ENCODE peak calls at places on chromosomes 11 and 22, in nine cellular contexts. N is right lobe of liver, T is stomach, R is heart left ventricle, Q is uterus, G is prostate gland, M is tibial nerve, C is endothelial cell of umbilical vein, K is gastrocnemius medialis. F is an unnamed sample.

GRCh38 chr11:132941024-132941646 is 591.2 kb downstream of the OPCML start:
- DNase-seq in N (no peak), T (no peak), R (no peak), Q (no peak), G (no peak), M (no peak), C (peak; percentile 19), K (no peak), F (no peak)

GRCh38 chr11:47724041-47724729 is 9.0 kb upstream of the AGBL2 start:
- DNase-seq in N (peak; percentile 83), T (no peak), R (peak; percentile 40), Q (no peak), G (no peak), M (no peak), C (no peak), K (peak; percentile 14), F (peak; percentile 75)

GRCh38 chr11:61061081-61061826 is 41.0 kb upstream of the CD5 start:
- DNase-seq in N (peak; percentile 16), T (no peak), R (no peak), Q (no peak), G (no peak), M (no peak), C (no peak), K (no peak), F (no peak)

GRCh38 chr11:66068154-66068821 is 1.8 kb upstream of the PACS1 start:
- DNase-seq in N (peak; percentile 74), T (peak; percentile 73), R (peak; percentile 76), Q (peak; percentile 61), G (peak; percentile 65), M (no peak), C (peak; percentile 73), K (peak; percentile 21), F (peak; percentile 73)

GRCh38 chr11:65640483-65641207 is 2.7 kb downstream of the SIPA1 start:
- DNase-seq in N (no peak), T (peak; percentile 59), R (peak; percentile 64), Q (no peak), G (no peak), M (no peak), C (no peak), K (no peak), F (peak; percentile 31)

GRCh38 chr11:398826-399225 is 4.8 kb downstream of the PKP3 start:
- DNase-seq in N (no peak), T (no peak), R (no peak), Q (no peak), G (no peak), M (no peak), C (no peak), K (no peak), F (no peak)

GRCh38 chr22:38338772-38339379 is 21.6 kb upstream of the CSNK1E start:
- DNase-seq in N (peak; percentile 16), T (no peak), R (no peak), Q (no peak), G (no peak), M (no peak), C (no peak), K (no peak), F (no peak)

GRCh38 chr11:71305451-71306125 is 53.2 kb upstream of the SHANK2 start:
- DNase-seq in N (peak; percentile 28), T (peak; percentile 22), R (no peak), Q (no peak), G (no peak), M (no peak), C (no peak), K (no peak), F (no peak)

GRCh38 chr11:11788067-11788710 is 53.6 kb upstream of the USP47 start:
- DNase-seq in N (no peak), T (no peak), R (no peak), Q (no peak), G (no peak), M (no peak), C (no peak), K (no peak), F (no peak)

GRCh38 chr11:11579012-11579755 is 42.6 kb downstream of the GALNT18 start:
- DNase-seq in N (peak; percentile 53), T (no peak), R (peak; percentile 31), Q (no peak), G (no peak), M (no peak), C (no peak), K (no peak), F (no peak)

GRCh38 chr22:19419464-19420178 is 11.9 kb downstream of the HIRA start:
- DNase-seq in N (no peak), T (no peak), R (no peak), Q (no peak), G (no peak), M (no peak), C (no peak), K (no peak), F (no peak)

GRCh38 chr11:44950625-44951472 is at the start of gene TP53I11:
- DNase-seq in N (peak; percentile 71), T (peak; percentile 83), R (peak; percentile 91), Q (peak; percentile 81), G (peak; percentile 75), M (peak; percentile 41), C (peak; percentile 77), K (peak; percentile 37), F (peak; percentile 79)

GRCh38 chr11:64608636-64609035 is 17.6 kb downstream of the SLC22A12 start:
- DNase-seq in N (no peak), T (no peak), R (no peak), Q (no peak), G (no peak), M (no peak), C (no peak), K (no peak), F (no peak)

GRCh38 chr11:64610596-64610995 is 19.6 kb downstream of the SLC22A12 start:
- DNase-seq in N (no peak), T (no peak), R (no peak), Q (no peak), G (no peak), M (no peak), C (no peak), K (no peak), F (no peak)

GRCh38 chr11:64608260-64608538 is 17.2 kb downstream of the SLC22A12 start:
- DNase-seq in N (no peak), T (no peak), R (no peak), Q (no peak), G (no peak), M (no peak), C (no peak), K (no peak), F (no peak)

GRCh38 chr11:64611176-64611575 is 20.2 kb downstream of the SLC22A12 start:
- DNase-seq in N (no peak), T (no peak), R (no peak), Q (no peak), G (no peak), M (no peak), C (no peak), K (no peak), F (no peak)

DNA sequence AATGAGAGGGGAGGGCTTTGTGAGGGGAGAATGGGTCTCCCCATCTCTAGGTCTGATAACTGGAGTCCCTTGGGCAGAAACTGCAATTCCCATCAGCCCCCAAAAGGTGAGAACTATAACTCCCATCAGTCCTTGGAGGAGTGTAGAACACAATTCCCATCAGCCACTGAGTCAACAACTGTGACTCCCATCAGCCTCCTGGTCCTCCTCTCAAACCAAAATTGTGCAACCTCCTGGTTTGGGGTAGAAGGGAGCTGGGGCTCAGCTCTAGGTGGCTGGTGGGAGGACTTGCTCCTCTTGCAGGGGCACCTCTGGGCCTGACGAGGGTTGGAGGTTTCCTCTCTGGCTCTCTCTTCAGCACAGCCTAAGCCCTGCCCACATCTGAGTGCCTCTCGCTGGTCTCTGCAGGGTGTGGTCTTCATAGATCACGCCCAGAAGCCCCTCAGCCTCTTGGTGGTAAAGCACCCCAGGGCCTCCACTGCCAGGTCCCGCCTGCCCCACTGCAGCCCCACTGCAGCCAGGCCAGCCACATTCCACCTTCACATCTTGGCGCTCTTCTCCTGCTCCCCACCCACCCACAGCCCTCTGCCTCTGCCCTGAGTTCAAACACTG is 18.5 kb downstream of the SLC22A12 start:
- DNase-seq in N (no peak), T (no peak), R (no peak), Q (no peak), G (no peak), M (no peak), C (no peak), K (no peak), F (no peak)
- TF ChIP-seq POLR2A in N (no peak), T (no peak), R (no peak), Q (no peak), G (no peak), M (no peak), C (no peak), K (no peak), F (no peak)

GRCh38 chr11:123065634-123066033 is 3.7 kb upstream of the HSPA8 start:
- DNase-seq in N (no peak), T (no peak), R (no peak), Q (no peak), G (no peak), M (no peak), C (no peak), K (no peak), F (no peak)
- TF ChIP-seq POLR2A in N (no peak), T (no peak), R (no peak), Q (no peak), G (no peak), M (no peak), C (no peak), K (no peak), F (no peak)

GRCh38 chr11:119012629-119013170 is 5.4 kb downstream of the RPS25 start:
- DNase-seq in N (no peak), T (no peak), R (no peak), Q (no peak), G (no peak), M (no peak), C (no peak), K (no peak), F (no peak)
- TF ChIP-seq POLR2A in N (no peak), T (no peak), R (no peak), Q (no peak), G (no peak), M (no peak), C (no peak), K (no peak), F (no peak)

DNA sequence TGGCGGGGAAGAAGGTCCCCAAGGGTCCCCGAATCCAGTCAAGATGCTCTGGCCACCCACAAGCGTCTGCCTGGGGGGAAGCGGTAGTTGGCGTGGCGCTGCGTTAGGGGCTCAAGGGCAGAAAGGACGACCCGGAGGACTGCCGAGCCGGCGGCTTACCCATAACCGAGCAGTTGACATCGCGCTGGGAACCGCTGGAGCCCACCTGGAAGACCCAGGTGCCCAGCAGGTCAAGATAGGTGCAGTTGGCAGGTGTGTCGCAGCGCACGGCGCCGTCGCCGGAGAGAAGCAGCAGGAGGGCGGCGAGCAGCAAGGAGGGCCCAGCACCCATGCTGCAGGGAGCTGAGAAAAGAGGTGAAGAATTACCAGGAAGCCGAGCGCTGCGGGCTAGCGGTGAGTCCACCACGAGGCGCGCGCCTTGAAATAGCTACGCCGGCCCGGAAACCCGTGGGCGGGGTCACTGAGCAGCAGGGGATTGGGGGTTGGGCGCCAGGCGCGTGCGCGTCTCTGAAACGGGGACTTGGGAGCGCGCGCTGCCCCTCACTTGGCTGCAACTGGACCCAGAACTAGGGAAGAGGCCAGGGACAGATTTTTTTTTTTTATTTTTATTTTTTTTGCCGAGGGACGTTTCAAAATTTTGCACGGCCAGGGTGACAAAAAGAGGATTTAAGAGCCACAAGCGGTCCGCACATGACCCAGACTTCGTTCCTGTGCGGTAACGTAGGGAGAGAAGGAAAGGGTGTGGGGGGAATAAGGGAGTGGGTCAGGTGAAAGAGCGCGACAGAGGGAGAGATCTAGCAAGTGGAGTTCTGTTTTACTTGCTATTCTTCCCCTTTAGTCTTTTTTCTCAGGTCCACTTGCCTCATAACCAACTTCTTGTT is at the start of gene CTSC:
- DNase-seq in N (peak; percentile 95), T (peak; percentile 95), R (peak; percentile 94), Q (peak; percentile 88), G (peak; percentile 83), M (peak; percentile 89), C (peak; percentile 85), K (peak; percentile 89), F (peak; percentile 93)
- TF ChIP-seq POLR2A in N (peak; percentile 88), T (no peak), R (peak; percentile 42), Q (peak; percentile 74), G (peak; percentile 59), M (peak; percentile 25), C (peak; percentile 96), K (peak; percentile 66), F (peak; percentile 76)

F was measured in body of pancreas.